ENCODE peak calls at places on chromosomes 6 and 20, in six cellular contexts. One of them, this sample, is unnamed.

GRCh38 chr6:157758516-157759023 is 64.5 kb upstream of the SNX9 start:
- DNase-seq in stimulated activated CD8-positive, alpha-beta memory T cell treated with anti-CD3 and anti-CD28 coated beads, Interleukin-7, amount 100 ng/mL, for 24 hours: no peak
- DNase-seq in HFFc6: no peak
- DNase-seq in GM12891: no peak
- DNase-seq in cerebellum: no peak
- DNase-seq in aorta: no peak
- DNase-seq in this sample: no peak

GRCh38 chr20:31605902-31606677 is 1.0 kb downstream of the ID1 start:
- DNase-seq in stimulated activated CD8-positive, alpha-beta memory T cell treated with anti-CD3 and anti-CD28 coated beads, Interleukin-7, amount 100 ng/mL, for 24 hours: no peak
- DNase-seq in HFFc6: no peak
- DNase-seq in GM12891: no peak
- DNase-seq in cerebellum: no peak
- DNase-seq in aorta: peak; percentile 79
- DNase-seq in this sample: no peak

GRCh38 chr20:20391766-20392165 is 23.9 kb downstream of the INSM1 start:
- DNase-seq in stimulated activated CD8-positive, alpha-beta memory T cell treated with anti-CD3 and anti-CD28 coated beads, Interleukin-7, amount 100 ng/mL, for 24 hours: no peak
- DNase-seq in HFFc6: no peak
- DNase-seq in GM12891: no peak
- DNase-seq in cerebellum: no peak
- DNase-seq in aorta: no peak
- DNase-seq in this sample: no peak

GRCh38 chr6:711925-712324 is 19.0 kb upstream of the EXOC2 start:
- DNase-seq in stimulated activated CD8-positive, alpha-beta memory T cell treated with anti-CD3 and anti-CD28 coated beads, Interleukin-7, amount 100 ng/mL, for 24 hours: no peak
- DNase-seq in HFFc6: no peak
- DNase-seq in GM12891: no peak
- DNase-seq in cerebellum: no peak
- DNase-seq in aorta: no peak
- DNase-seq in this sample: no peak

GRCh38 chr20:63015665-63016361 is 9.0 kb upstream of the BHLHE23 start:
- DNase-seq in stimulated activated CD8-positive, alpha-beta memory T cell treated with anti-CD3 and anti-CD28 coated beads, Interleukin-7, amount 100 ng/mL, for 24 hours: no peak
- DNase-seq in HFFc6: no peak
- DNase-seq in GM12891: no peak
- DNase-seq in cerebellum: no peak
- DNase-seq in aorta: peak; percentile 63
- DNase-seq in this sample: no peak

GRCh38 chr20:46396052-46396451 is 10.4 kb downstream of the ELMO2 start:
- DNase-seq in stimulated activated CD8-positive, alpha-beta memory T cell treated with anti-CD3 and anti-CD28 coated beads, Interleukin-7, amount 100 ng/mL, for 24 hours: no peak
- DNase-seq in HFFc6: no peak
- DNase-seq in GM12891: no peak
- DNase-seq in cerebellum: no peak
- DNase-seq in aorta: no peak
- DNase-seq in this sample: no peak

GRCh38 chr6:144406796-144407195 is 121.7 kb downstream of the UTRN start:
- DNase-seq in stimulated activated CD8-positive, alpha-beta memory T cell treated with anti-CD3 and anti-CD28 coated beads, Interleukin-7, amount 100 ng/mL, for 24 hours: no peak
- DNase-seq in HFFc6: no peak
- DNase-seq in GM12891: no peak
- DNase-seq in cerebellum: no peak
- DNase-seq in aorta: no peak
- DNase-seq in this sample: no peak

GRCh38 chr6:34315780-34316179 is 67.0 kb upstream of the SMIM29 start:
- DNase-seq in stimulated activated CD8-positive, alpha-beta memory T cell treated with anti-CD3 and anti-CD28 coated beads, Interleukin-7, amount 100 ng/mL, for 24 hours: no peak
- DNase-seq in HFFc6: no peak
- DNase-seq in GM12891: no peak
- DNase-seq in cerebellum: no peak
- DNase-seq in aorta: no peak
- DNase-seq in this sample: no peak

GRCh38 chr20:63176035-63176434 is 39.9 kb downstream of the YTHDF1 start:
- DNase-seq in stimulated activated CD8-positive, alpha-beta memory T cell treated with anti-CD3 and anti-CD28 coated beads, Interleukin-7, amount 100 ng/mL, for 24 hours: no peak
- DNase-seq in HFFc6: no peak
- DNase-seq in GM12891: no peak
- DNase-seq in cerebellum: no peak
- DNase-seq in aorta: no peak
- DNase-seq in this sample: no peak

GRCh38 chr6:100774681-100775080 is 106.4 kb downstream of the ASCC3 start:
- DNase-seq in stimulated activated CD8-positive, alpha-beta memory T cell treated with anti-CD3 and anti-CD28 coated beads, Interleukin-7, amount 100 ng/mL, for 24 hours: no peak
- DNase-seq in HFFc6: no peak
- DNase-seq in GM12891: no peak
- DNase-seq in cerebellum: no peak
- DNase-seq in aorta: no peak
- DNase-seq in this sample: peak; percentile 66

GRCh38 chr6:158000530-158001307 is 19.1 kb downstream of the SYNJ2 start:
- DNase-seq in stimulated activated CD8-positive, alpha-beta memory T cell treated with anti-CD3 and anti-CD28 coated beads, Interleukin-7, amount 100 ng/mL, for 24 hours: no peak
- DNase-seq in HFFc6: no peak
- DNase-seq in GM12891: no peak
- DNase-seq in cerebellum: no peak
- DNase-seq in aorta: peak; percentile 68
- DNase-seq in this sample: no peak

GRCh38 chr6:116405147-116405546 is 34.4 kb downstream of the DSE start:
- DNase-seq in stimulated activated CD8-positive, alpha-beta memory T cell treated with anti-CD3 and anti-CD28 coated beads, Interleukin-7, amount 100 ng/mL, for 24 hours: no peak
- DNase-seq in HFFc6: peak; percentile 48
- DNase-seq in GM12891: no peak
- DNase-seq in cerebellum: no peak
- DNase-seq in aorta: no peak
- DNase-seq in this sample: peak; percentile 84

GRCh38 chr6:152273638-152274037 is 363.5 kb downstream of the SYNE1 start:
- DNase-seq in stimulated activated CD8-positive, alpha-beta memory T cell treated with anti-CD3 and anti-CD28 coated beads, Interleukin-7, amount 100 ng/mL, for 24 hours: no peak
- DNase-seq in HFFc6: no peak
- DNase-seq in GM12891: no peak
- DNase-seq in cerebellum: no peak
- DNase-seq in aorta: no peak
- DNase-seq in this sample: no peak

GRCh38 chr20:56554869-56555268 is 21.8 kb downstream of the FAM209B start:
- DNase-seq in stimulated activated CD8-positive, alpha-beta memory T cell treated with anti-CD3 and anti-CD28 coated beads, Interleukin-7, amount 100 ng/mL, for 24 hours: no peak
- DNase-seq in HFFc6: peak; percentile 98
- DNase-seq in GM12891: peak; percentile 31
- DNase-seq in cerebellum: peak; percentile 49
- DNase-seq in aorta: no peak
- DNase-seq in this sample: peak; percentile 90

GRCh38 chr20:59455392-59456341 is 148.7 kb upstream of the PHACTR3 start:
- DNase-seq in stimulated activated CD8-positive, alpha-beta memory T cell treated with anti-CD3 and anti-CD28 coated beads, Interleukin-7, amount 100 ng/mL, for 24 hours: no peak
- DNase-seq in HFFc6: no peak
- DNase-seq in GM12891: no peak
- DNase-seq in cerebellum: peak; percentile 71
- DNase-seq in aorta: no peak
- DNase-seq in this sample: peak; percentile 10

GRCh38 chr6:40816601-40817000 is 222.4 kb downstream of the UNC5CL start:
- DNase-seq in stimulated activated CD8-positive, alpha-beta memory T cell treated with anti-CD3 and anti-CD28 coated beads, Interleukin-7, amount 100 ng/mL, for 24 hours: no peak
- DNase-seq in HFFc6: no peak
- DNase-seq in GM12891: no peak
- DNase-seq in cerebellum: no peak
- DNase-seq in aorta: no peak
- DNase-seq in this sample: no peak

GRCh38 chr6:154868143-154868594 is 126.9 kb upstream of the TIAM2 start:
- DNase-seq in stimulated activated CD8-positive, alpha-beta memory T cell treated with anti-CD3 and anti-CD28 coated beads, Interleukin-7, amount 100 ng/mL, for 24 hours: no peak
- DNase-seq in HFFc6: peak; percentile 70
- DNase-seq in GM12891: peak; percentile 11
- DNase-seq in cerebellum: peak; percentile 62
- DNase-seq in aorta: no peak
- DNase-seq in this sample: peak; percentile 76

GRCh38 chr6:46130665-46131064 is 876 bp downstream of the ENPP4 start:
- DNase-seq in stimulated activated CD8-positive, alpha-beta memory T cell treated with anti-CD3 and anti-CD28 coated beads, Interleukin-7, amount 100 ng/mL, for 24 hours: no peak
- DNase-seq in HFFc6: no peak
- DNase-seq in GM12891: no peak
- DNase-seq in cerebellum: no peak
- DNase-seq in aorta: no peak
- DNase-seq in this sample: no peak

GRCh38 chr20:45176526-45176925 is 1.8 kb downstream of the PI3 start:
- DNase-seq in stimulated activated CD8-positive, alpha-beta memory T cell treated with anti-CD3 and anti-CD28 coated beads, Interleukin-7, amount 100 ng/mL, for 24 hours: no peak
- DNase-seq in HFFc6: no peak
- DNase-seq in GM12891: no peak
- DNase-seq in cerebellum: no peak
- DNase-seq in aorta: no peak
- DNase-seq in this sample: no peak

GRCh38 chr20:10453241-10453640 is 18.1 kb downstream of the SLX4IP start:
- DNase-seq in stimulated activated CD8-positive, alpha-beta memory T cell treated with anti-CD3 and anti-CD28 coated beads, Interleukin-7, amount 100 ng/mL, for 24 hours: no peak
- DNase-seq in HFFc6: no peak
- DNase-seq in GM12891: no peak
- DNase-seq in cerebellum: no peak
- DNase-seq in aorta: no peak
- DNase-seq in this sample: no peak

GRCh38 chr20:64224344-64225165 is 31.0 kb upstream of the PCMTD2 start:
- DNase-seq in stimulated activated CD8-positive, alpha-beta memory T cell treated with anti-CD3 and anti-CD28 coated beads, Interleukin-7, amount 100 ng/mL, for 24 hours: no peak
- DNase-seq in HFFc6: peak; percentile 93
- DNase-seq in GM12891: no peak
- DNase-seq in cerebellum: no peak
- DNase-seq in aorta: no peak
- DNase-seq in this sample: peak; percentile 97

GRCh38 chr6:36911946-36912555 is 26.3 kb downstream of the C6orf89 start:
- DNase-seq in stimulated activated CD8-positive, alpha-beta memory T cell treated with anti-CD3 and anti-CD28 coated beads, Interleukin-7, amount 100 ng/mL, for 24 hours: no peak
- DNase-seq in HFFc6: no peak
- DNase-seq in GM12891: no peak
- DNase-seq in cerebellum: no peak
- DNase-seq in aorta: no peak
- DNase-seq in this sample: no peak

GRCh38 chr20:46979603-46980241 is 85.1 kb downstream of the EYA2 start:
- DNase-seq in stimulated activated CD8-positive, alpha-beta memory T cell treated with anti-CD3 and anti-CD28 coated beads, Interleukin-7, amount 100 ng/mL, for 24 hours: no peak
- DNase-seq in HFFc6: no peak
- DNase-seq in GM12891: no peak
- DNase-seq in cerebellum: no peak
- DNase-seq in aorta: no peak
- DNase-seq in this sample: no peak

This sample was measured in IMR-90.